ENCODE peak calls at places on chromosomes 4 and X, in seven cellular contexts. O, Y, M, A, K, Z and P are unnamed samples.

GRCh38 chr4:15920723-15921591 is 17.6 kb downstream of the FGFBP1 start:
- DNase-seq in O (peak; percentile 59), Y (peak; percentile 100), M (no peak), A (no peak), K (no peak), Z (peak; percentile 97), P (no peak)

GRCh38 chr4:102757681-102758080 is 3.1 kb downstream of the MANBA start:
- DNase-seq in O (no peak), Y (no peak), M (no peak), A (no peak), K (no peak), Z (no peak), P (no peak)

GRCh38 chr4:87875187-87875586 is 42.4 kb downstream of the MEPE start:
- DNase-seq in O (no peak), Y (no peak), M (no peak), A (no peak), K (peak; percentile 42), Z (no peak), P (no peak)

GRCh38 chr4:83686166-83686565 is 150.3 kb downstream of the GPAT3 start:
- DNase-seq in O (no peak), Y (no peak), M (no peak), A (no peak), K (peak; percentile 2), Z (peak; percentile 13), P (no peak)

GRCh38 chr4:142743071-142743825 is 102.9 kb downstream of the INPP4B start:
- DNase-seq in O (no peak), Y (peak; percentile 58), M (no peak), A (no peak), K (no peak), Z (peak; percentile 42), P (no peak)

GRCh38 chr4:185965456-185966384 is 103.2 kb upstream of the TLR3 start:
- DNase-seq in O (no peak), Y (no peak), M (no peak), A (no peak), K (peak; percentile 17), Z (no peak), P (peak; percentile 68)

GRCh38 chrX:154730271-154730883 is 20.5 kb downstream of the GAB3 start:
- DNase-seq in O (peak; percentile 47), Y (peak; percentile 37), M (no peak), A (no peak), K (no peak), Z (peak; percentile 68), P (no peak)

GRCh38 chrX:25020391-25021131 is 4.8 kb upstream of the ARX start:
- DNase-seq in O (no peak), Y (no peak), M (peak; percentile 60), A (peak; percentile 70), K (peak; percentile 42), Z (no peak), P (peak; percentile 23)

GRCh38 chr4:162959056-162959455 is 207.6 kb downstream of the NAF1 start:
- DNase-seq in O (no peak), Y (peak; percentile 14), M (no peak), A (no peak), K (peak; percentile 2), Z (no peak), P (peak; percentile 26)

GRCh38 chr4:83631066-83631465 is 95.2 kb downstream of the GPAT3 start:
- DNase-seq in O (no peak), Y (no peak), M (no peak), A (no peak), K (no peak), Z (peak; percentile 29), P (no peak)

GRCh38 chr4:145001635-145002034 is 96.4 kb downstream of the ANAPC10 start:
- DNase-seq in O (no peak), Y (no peak), M (no peak), A (no peak), K (no peak), Z (no peak), P (no peak)

GRCh38 chr4:111274486-111274885 is 651.6 kb upstream of the PITX2 start:
- DNase-seq in O (no peak), Y (no peak), M (no peak), A (no peak), K (no peak), Z (no peak), P (no peak)

GRCh38 chr4:78691333-78691732 is 84.8 kb upstream of the BMP2K start:
- DNase-seq in O (no peak), Y (peak; percentile 30), M (no peak), A (no peak), K (peak; percentile 11), Z (no peak), P (no peak)

GRCh38 chrX:3712080-3712869 is 1.2 kb downstream of the PRKX start:
- DNase-seq in O (no peak), Y (peak; percentile 5), M (peak; percentile 32), A (peak; percentile 9), K (peak; percentile 30), Z (peak; percentile 33), P (peak; percentile 33)

GRCh38 chr4:3766791-3767561 is 791 bp downstream of the ADRA2C start:
- DNase-seq in O (no peak), Y (no peak), M (peak; percentile 77), A (peak; percentile 22), K (no peak), Z (peak; percentile 3), P (no peak)

GRCh38 chr4:3769642-3770184 is 3.5 kb downstream of the ADRA2C start:
- DNase-seq in O (no peak), Y (no peak), M (no peak), A (no peak), K (no peak), Z (no peak), P (no peak)

GRCh38 chr4:3768842-3769641 is 2.9 kb downstream of the ADRA2C start:
- DNase-seq in O (no peak), Y (no peak), M (no peak), A (peak; percentile 25), K (no peak), Z (no peak), P (no peak)

GRCh38 chr4:3766207-3766790 is at the start of gene ADRA2C:
- DNase-seq in O (no peak), Y (no peak), M (peak; percentile 60), A (peak; percentile 26), K (no peak), Z (no peak), P (no peak)

GRCh38 chr4:3767569-3768288 is 1.5 kb downstream of the ADRA2C start:
- DNase-seq in O (no peak), Y (no peak), M (peak; percentile 63), A (no peak), K (no peak), Z (peak; percentile 2), P (peak; percentile 4)
- TF ChIP-seq CTCF in O (no peak), Y (peak; percentile 9), M (peak; percentile 38), A (peak; percentile 56), K (no peak), Z (no peak), P (no peak)

DNA sequence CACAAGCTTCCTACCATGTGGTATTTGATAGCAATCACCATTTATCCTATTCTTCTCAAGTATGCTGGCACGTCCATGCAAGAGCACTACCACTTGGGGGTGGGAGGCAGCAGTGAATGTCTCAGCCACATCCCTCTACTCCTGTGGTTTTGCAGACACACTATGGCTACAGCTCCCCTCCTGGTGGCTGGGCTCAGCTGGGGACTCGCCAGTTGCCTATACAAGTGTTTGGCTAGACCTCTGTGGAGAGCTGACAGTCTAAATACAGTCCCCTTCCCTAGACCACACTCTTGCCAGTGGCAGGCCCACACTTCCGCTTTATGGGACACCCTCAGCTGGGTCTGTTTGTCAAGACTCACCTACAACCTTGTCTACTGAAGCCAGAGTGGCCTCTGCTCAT is 53.2 kb downstream of the ADGRA3 start:
- DNase-seq in O (no peak), Y (no peak), M (no peak), A (no peak), K (peak; percentile 11), Z (no peak), P (peak; percentile 28)
- TF ChIP-seq CTCF in O (no peak), Y (no peak), M (no peak), A (no peak), K (no peak), Z (no peak), P (no peak)

DNA sequence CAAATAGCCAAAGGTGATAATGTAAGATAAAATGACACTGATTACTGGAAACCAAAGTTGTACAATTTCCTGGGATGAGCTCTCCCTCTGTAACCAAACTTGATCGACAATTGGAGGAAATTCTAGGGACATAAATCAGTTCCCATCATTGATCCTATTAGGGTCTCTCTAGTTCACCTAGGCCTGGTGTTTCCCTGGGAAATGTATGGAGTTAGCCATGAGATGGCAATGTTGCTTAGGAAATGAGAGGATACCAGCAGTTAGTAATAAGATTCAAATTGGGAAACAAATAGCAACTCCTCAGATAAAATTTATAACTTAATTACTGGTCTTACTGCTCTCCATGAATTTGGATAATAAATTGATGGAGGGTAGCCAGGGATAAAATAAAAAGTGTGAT is 52.2 kb downstream of the SPATA18 start:
- DNase-seq in O (no peak), Y (no peak), M (no peak), A (no peak), K (no peak), Z (no peak), P (no peak)
- TF ChIP-seq CTCF in O (no peak), Y (peak; percentile 42), M (no peak), A (peak; percentile 52), K (no peak), Z (peak; percentile 30), P (no peak)

DNA sequence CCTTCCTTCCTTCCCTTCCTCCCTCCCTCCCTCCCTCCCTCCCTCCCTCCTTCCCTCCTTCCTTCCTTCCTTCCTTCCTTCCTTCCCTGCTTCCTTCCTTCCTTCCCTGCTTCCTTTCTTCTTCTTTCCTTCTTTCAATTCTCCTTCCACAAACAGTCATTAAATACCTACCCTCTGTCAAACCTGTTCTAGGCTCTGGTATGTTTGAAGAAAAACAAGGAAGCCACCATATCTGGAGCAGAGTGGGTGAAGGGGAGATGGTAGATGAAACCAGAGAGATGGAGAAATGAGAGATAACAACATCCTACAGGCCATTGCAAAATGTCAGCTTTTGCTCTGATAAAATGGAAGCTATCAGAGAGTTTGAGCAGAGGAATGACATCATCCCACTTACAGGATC is 334.0 kb downstream of the STIM2 start:
- DNase-seq in O (no peak), Y (no peak), M (no peak), A (no peak), K (no peak), Z (no peak), P (no peak)
- TF ChIP-seq CTCF in O (no peak), Y (no peak), M (no peak), A (no peak), K (no peak), Z (no peak), P (no peak)

GRCh38 chrX:104270212-104270611 is 15.5 kb upstream of the ESX1 start:
- DNase-seq in O (no peak), Y (no peak), M (no peak), A (no peak), K (peak; percentile 2), Z (no peak), P (no peak)

DNA sequence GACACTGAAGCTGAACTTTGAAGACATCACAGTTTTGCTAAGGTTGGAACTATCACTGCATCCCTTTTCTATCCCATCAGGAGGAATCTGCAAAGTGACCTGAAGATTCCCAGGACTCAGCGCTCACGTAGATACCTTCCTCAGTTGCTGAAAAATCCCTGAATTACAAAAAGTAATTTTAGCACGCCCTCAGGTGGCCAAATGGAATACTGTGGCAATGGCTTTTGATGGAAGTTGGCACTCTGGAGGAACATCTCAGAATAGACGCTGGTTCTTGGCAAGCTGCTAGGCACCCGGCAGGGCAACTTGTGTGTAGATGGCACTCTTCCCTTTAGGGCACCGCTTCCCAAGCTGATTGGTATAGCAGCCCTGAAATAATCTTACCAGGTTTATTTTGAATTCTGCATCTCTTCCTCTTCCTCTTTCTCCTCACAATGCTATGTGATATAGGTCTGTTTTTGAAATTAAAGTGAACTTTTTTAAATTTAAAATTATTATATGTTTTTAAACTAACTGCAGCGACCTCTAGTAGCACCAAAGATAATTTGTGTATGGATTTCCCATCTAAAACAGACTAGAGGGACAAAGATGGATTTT is 16.3 kb upstream of the ESX1 start:
- DNase-seq in O (no peak), Y (peak; percentile 17), M (peak; percentile 43), A (peak; percentile 40), K (peak; percentile 45), Z (peak; percentile 36), P (peak; percentile 11)
- TF ChIP-seq CTCF in O (peak; percentile 42), Y (peak; percentile 76), M (peak; percentile 60), A (peak; percentile 70), K (peak; percentile 60), Z (peak; percentile 61), P (peak; percentile 31)